ENCODE peak calls at places on chromosomes 7 and 10, in six cellular contexts. N, V, L, K, E and W are unnamed samples.

GRCh38 chr10:124928545-124928944 is 13.4 kb upstream of the ZRANB1 start:
- DNase-seq in V (no peak), N (no peak), K (no peak), E (no peak), L (no peak), W (no peak)

GRCh38 chr7:111650456-111650999 is 88.2 kb upstream of the IMMP2L start:
- DNase-seq in L (peak; percentile 80), N (no peak), E (no peak), K (no peak), V (no peak), W (no peak)

GRCh38 chr10:43843331-43844101 is 194.8 kb upstream of the ZNF32 start:
- DNase-seq in E (peak; percentile 80), L (no peak), N (peak; percentile 80), V (no peak), K (no peak), W (no peak)

GRCh38 chr10:62047960-62048383 is 146.5 kb downstream of the ARID5B start:
- DNase-seq in E (peak; percentile 51), K (no peak), L (peak; percentile 25), V (no peak), N (peak; percentile 38), W (no peak)

GRCh38 chr10:82221750-82222149 is 346.8 kb downstream of the NRG3 start:
- DNase-seq in K (peak; percentile 50), E (no peak), V (no peak), N (no peak), L (no peak), W (no peak)

GRCh38 chr10:3766046-3766761 is 18.8 kb downstream of the KLF6 start:
- DNase-seq in K (no peak), N (no peak), L (peak; percentile 71), E (no peak), V (no peak), W (no peak)

GRCh38 chr7:147547252-147547897 is 1043.2 kb upstream of the C7orf33 start:
- DNase-seq in K (peak; percentile 71), V (no peak), N (peak; percentile 4), E (no peak), L (peak; percentile 10), W (no peak)

GRCh38 chr7:80277434-80278427 is 143.1 kb downstream of the GNAI1 start:
- DNase-seq in L (no peak), N (peak; percentile 59), V (no peak), E (no peak), K (no peak), W (no peak)

GRCh38 chr7:83178796-83179195 is 16.1 kb upstream of the PCLO start:
- DNase-seq in E (no peak), L (no peak), V (no peak), N (peak; percentile 69), K (no peak), W (no peak)

GRCh38 chr10:72785422-72785818 is 93.5 kb downstream of the MCU start:
- DNase-seq in V (no peak), K (no peak), E (no peak), N (peak; percentile 29), L (no peak), W (no peak)

GRCh38 chr7:26083113-26083512 is 68.9 kb upstream of the NFE2L3 start:
- DNase-seq in N (peak; percentile 70), K (no peak), E (no peak), V (no peak), L (no peak), W (no peak)

GRCh38 chr10:112843623-112844022 is 106.4 kb upstream of the TCF7L2 start:
- DNase-seq in E (no peak), K (no peak), N (no peak), V (no peak), L (peak; percentile 55), W (no peak)

GRCh38 chr7:4621401-4621800 is 60.7 kb upstream of the FOXK1 start:
- DNase-seq in E (no peak), N (no peak), V (no peak), L (no peak), K (no peak), W (no peak)

GRCh38 chr10:52682766-52683165 is 89.8 kb downstream of the MBL2 start:
- DNase-seq in K (no peak), V (no peak), N (no peak), L (no peak), E (no peak), W (no peak)

GRCh38 chr7:151179946-151180345 is 7.1 kb downstream of the ASB10 start:
- DNase-seq in N (no peak), K (no peak), V (no peak), L (no peak), E (peak; percentile 20), W (no peak)

GRCh38 chr10:42177077-42177792 is 461.1 kb downstream of the ZNF33B start:
- DNase-seq in E (peak; percentile 53), K (no peak), N (no peak), L (no peak), V (no peak), W (no peak)

GRCh38 chr10:63986536-63986935 is 465.3 kb downstream of the REEP3 start:
- DNase-seq in K (no peak), L (no peak), V (no peak), N (no peak), E (no peak), W (no peak)

GRCh38 chr7:122143376-122143750 is 686 bp downstream of the AASS start:
- DNase-seq in V (no peak), E (peak; percentile 45), L (no peak), N (peak; percentile 38), K (no peak), W (no peak)

GRCh38 chr7:134703241-134703594 is 56.6 kb downstream of the BPGM start:
- DNase-seq in E (no peak), L (no peak), V (peak; percentile 56), K (no peak), N (no peak), W (no peak)

GRCh38 chr7:155276800-155277375 is 20.8 kb upstream of the INSIG1 start:
- DNase-seq in K (no peak), N (no peak), L (no peak), V (peak; percentile 83), E (no peak), W (no peak)

GRCh38 chr7:395643-396042 is 105.7 kb downstream of the FOXL3 start:
- DNase-seq in L (no peak), N (no peak), E (no peak), V (no peak), K (no peak), W (no peak)

GRCh38 chr7:130887182-130888016 is 153.4 kb upstream of the KLF14 start:
- DNase-seq in E (peak; percentile 81), K (no peak), L (peak; percentile 56), N (peak; percentile 91), V (no peak), W (no peak)

GRCh38 chr10:60979667-60980104 is 35.7 kb upstream of the RHOBTB1 start:
- DNase-seq in E (no peak), K (no peak), L (no peak), N (no peak), V (no peak), W (no peak)

GRCh38 chr7:137373507-137373906 is 30.0 kb upstream of the PTN start:
- DNase-seq in N (peak; percentile 8), L (no peak), E (no peak), V (no peak), K (no peak), W (no peak)

GRCh38 chr10:99779335-99779734 is 3.1 kb upstream of the ABCC2 start:
- DNase-seq in N (peak; percentile 76), K (no peak), V (no peak), E (no peak), L (peak; percentile 76), W (no peak)

GRCh38 chr7:157840913-157841756 is 504.3 kb downstream of the DNAJB6 start:
- DNase-seq in L (no peak), E (no peak), K (peak; percentile 73), V (no peak), N (no peak), W (no peak)

GRCh38 chr7:157839226-157839625 is 502.4 kb downstream of the DNAJB6 start:
- DNase-seq in E (no peak), N (no peak), K (no peak), L (no peak), V (no peak), W (no peak)

GRCh38 chr7:157841757-157842390 is 505.1 kb downstream of the DNAJB6 start:
- DNase-seq in K (no peak), V (no peak), L (no peak), E (no peak), N (peak; percentile 45), W (no peak)

GRCh38 chr7:157840174-157840912 is 503.5 kb downstream of the DNAJB6 start:
- DNase-seq in E (no peak), K (no peak), N (no peak), L (no peak), V (no peak), W (no peak)

DNA sequence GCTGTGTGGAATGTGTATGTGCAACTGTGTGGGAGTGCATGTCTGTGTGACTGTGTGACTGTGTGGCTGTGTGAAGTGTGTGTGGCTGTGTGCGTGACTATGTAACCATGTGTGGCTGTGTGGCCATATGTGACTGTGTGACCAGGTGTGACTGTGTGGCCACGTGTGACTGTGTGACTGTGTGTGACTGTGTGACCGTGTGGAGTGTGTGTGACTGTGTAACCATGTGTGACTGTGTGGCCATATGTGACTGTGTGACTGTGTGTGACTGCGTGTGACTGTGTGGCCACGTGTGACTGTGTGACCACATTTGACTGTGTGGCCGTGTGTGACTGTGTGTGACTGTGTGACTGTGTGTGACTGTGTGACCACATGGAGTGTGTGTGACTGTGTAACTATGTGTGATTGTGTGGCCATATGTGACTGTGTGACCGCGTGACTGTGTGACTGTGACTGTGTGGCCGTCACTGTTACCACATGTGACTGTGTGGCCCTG is 502.9 kb downstream of the DNAJB6 start:
- DNase-seq in K (no peak), E (peak; percentile 22), V (no peak), N (no peak), L (no peak), W (no peak)
- H3K9me3 ChIP-seq in K (no peaks in the 10 kb centered on the region), E (no peaks in the 10 kb centered on the region), V (no peaks in the 10 kb centered on the region), N (peaks cover 13% of the 10 kb centered on the region), L (no peaks in the 10 kb centered on the region), W (no peaks in the 10 kb centered on the region)

GRCh38 chr7:158375034-158375433 is 212.6 kb downstream of the PTPRN2 start:
- DNase-seq in N (no peak), V (no peak), E (no peak), L (no peak), K (no peak), W (no peak)
- H3K9me3 ChIP-seq in N (no peaks in the 10 kb centered on the region), V (no peaks in the 10 kb centered on the region), E (no peaks in the 10 kb centered on the region), L (no peaks in the 10 kb centered on the region), K (no peaks in the 10 kb centered on the region), W (no peaks in the 10 kb centered on the region)

GRCh38 chr7:157561816-157562410 is 225.1 kb downstream of the DNAJB6 start:
- DNase-seq in N (no peak), V (no peak), L (no peak), E (no peak), K (no peak), W (no peak)
- H3K9me3 ChIP-seq in N (peaks cover 1% of the 10 kb centered on the region), V (no peaks in the 10 kb centered on the region), L (no peaks in the 10 kb centered on the region), E (no peaks in the 10 kb centered on the region), K (no peaks in the 10 kb centered on the region), W (no peaks in the 10 kb centered on the region)

GRCh38 chr10:133454204-133454893 is 604 bp downstream of the SCART1 start:
- DNase-seq in V (peak; percentile 37), N (no peak), L (no peak), K (no peak), E (peak; percentile 43), W (no peak)

GRCh38 chr10:133455196-133455595 is 1.5 kb downstream of the SCART1 start:
- DNase-seq in V (no peak), N (no peak), E (no peak), L (no peak), K (no peak), W (no peak)

GRCh38 chr10:133456041-133456951 is 2.6 kb downstream of the SCART1 start:
- DNase-seq in N (no peak), L (no peak), V (peak; percentile 42), E (peak; percentile 42), K (no peak), W (no peak)

GRCh38 chr10:133457100-133457841 is 3.5 kb downstream of the SCART1 start:
- DNase-seq in E (peak; percentile 47), K (no peak), L (no peak), V (peak; percentile 49), N (no peak), W (no peak)

GRCh38 chr10:133455611-133456031 is 1.9 kb downstream of the SCART1 start:
- DNase-seq in V (no peak), E (no peak), N (no peak), K (no peak), L (no peak), W (no peak)
- H3K9me3 ChIP-seq in V (no peaks in the 10 kb centered on the region), E (no peaks in the 10 kb centered on the region), N (no peaks in the 10 kb centered on the region), K (peaks cover 82% of the 10 kb centered on the region), L (no peaks in the 10 kb centered on the region), W (no peaks in the 10 kb centered on the region)